ENCODE peak calls at places on chromosomes 13 and 19, in seven cellular contexts. One of them, this sample, is unnamed.

GRCh38 chr19:18117692-18118378 is 20.3 kb downstream of the MAST3 start:
- DNase-seq in transverse colon: peak; percentile 95
- DNase-seq in GM12892: peak; percentile 98
- DNase-seq in stomach: peak; percentile 95
- DNase-seq in SK-N-SH: peak; percentile 99
- DNase-seq in breast epithelium: peak; percentile 73
- DNase-seq in GM23338: peak; percentile 97
- DNase-seq in this sample: no peak

GRCh38 chr19:39818626-39819097 is 15.3 kb downstream of the DYRK1B start:
- DNase-seq in transverse colon: no peak
- DNase-seq in GM12892: peak; percentile 46
- DNase-seq in stomach: no peak
- DNase-seq in SK-N-SH: no peak
- DNase-seq in breast epithelium: no peak
- DNase-seq in GM23338: no peak
- DNase-seq in this sample: no peak

GRCh38 chr19:34172661-34173144 is 399 bp downstream of the LSM14A start:
- DNase-seq in transverse colon: peak; percentile 23
- DNase-seq in GM12892: peak; percentile 23
- DNase-seq in stomach: no peak
- DNase-seq in SK-N-SH: peak; percentile 70
- DNase-seq in breast epithelium: no peak
- DNase-seq in GM23338: no peak
- DNase-seq in this sample: no peak

GRCh38 chr13:18212873-18213272 is 968.8 kb downstream of the TUBA3C start:
- DNase-seq in transverse colon: no peak
- DNase-seq in GM12892: no peak
- DNase-seq in stomach: no peak
- DNase-seq in SK-N-SH: no peak
- DNase-seq in breast epithelium: no peak
- DNase-seq in GM23338: peak; percentile 13
- DNase-seq in this sample: no peak

GRCh38 chr19:41501854-41502253 is 58.9 kb downstream of the ERICH4 start:
- DNase-seq in transverse colon: no peak
- DNase-seq in GM12892: no peak
- DNase-seq in stomach: no peak
- DNase-seq in SK-N-SH: no peak
- DNase-seq in breast epithelium: no peak
- DNase-seq in GM23338: no peak
- DNase-seq in this sample: no peak

GRCh38 chr13:31610270-31610998 is 128.9 kb upstream of the RXFP2 start:
- DNase-seq in transverse colon: no peak
- DNase-seq in GM12892: no peak
- DNase-seq in stomach: no peak
- DNase-seq in SK-N-SH: no peak
- DNase-seq in breast epithelium: no peak
- DNase-seq in GM23338: no peak
- DNase-seq in this sample: no peak

GRCh38 chr13:43830481-43830873 is 43.7 kb upstream of the ENOX1 start:
- DNase-seq in transverse colon: no peak
- DNase-seq in GM12892: no peak
- DNase-seq in stomach: no peak
- DNase-seq in SK-N-SH: no peak
- DNase-seq in breast epithelium: no peak
- DNase-seq in GM23338: no peak
- DNase-seq in this sample: no peak

GRCh38 chr13:43041368-43041921 is 18.1 kb downstream of the DNAJC15 start:
- DNase-seq in transverse colon: no peak
- DNase-seq in GM12892: no peak
- DNase-seq in stomach: no peak
- DNase-seq in SK-N-SH: no peak
- DNase-seq in breast epithelium: no peak
- DNase-seq in GM23338: no peak
- DNase-seq in this sample: no peak

GRCh38 chr19:11963566-11964355 is 1.1 kb upstream of the ZNF763 start:
- DNase-seq in transverse colon: peak; percentile 82
- DNase-seq in GM12892: peak; percentile 49
- DNase-seq in stomach: peak; percentile 76
- DNase-seq in SK-N-SH: peak; percentile 81
- DNase-seq in breast epithelium: peak; percentile 79
- DNase-seq in GM23338: peak; percentile 93
- DNase-seq in this sample: no peak

GRCh38 chr19:18397242-18398202 is at the start of gene LRRC25:
- DNase-seq in transverse colon: no peak
- DNase-seq in GM12892: no peak
- DNase-seq in stomach: no peak
- DNase-seq in SK-N-SH: peak; percentile 63
- DNase-seq in breast epithelium: no peak
- DNase-seq in GM23338: peak; percentile 96
- DNase-seq in this sample: no peak

GRCh38 chr13:25872871-25873607 is 178.8 kb downstream of the SHISA2 start:
- DNase-seq in transverse colon: no peak
- DNase-seq in GM12892: no peak
- DNase-seq in stomach: no peak
- DNase-seq in SK-N-SH: no peak
- DNase-seq in breast epithelium: no peak
- DNase-seq in GM23338: no peak
- DNase-seq in this sample: no peak

GRCh38 chr19:872266-872951 is 12.9 kb downstream of the CFD start:
- DNase-seq in transverse colon: peak; percentile 92
- DNase-seq in GM12892: peak; percentile 97
- DNase-seq in stomach: peak; percentile 68
- DNase-seq in SK-N-SH: no peak
- DNase-seq in breast epithelium: no peak
- DNase-seq in GM23338: peak; percentile 82
- DNase-seq in this sample: no peak

GRCh38 chr19:55546822-55547614 is 1.7 kb upstream of the SBK3 start:
- DNase-seq in transverse colon: peak; percentile 55
- DNase-seq in GM12892: no peak
- DNase-seq in stomach: peak; percentile 81
- DNase-seq in SK-N-SH: no peak
- DNase-seq in breast epithelium: no peak
- DNase-seq in GM23338: peak; percentile 46
- DNase-seq in this sample: peak; percentile 53

GRCh38 chr13:45989607-45990006 is 62.9 kb downstream of the ZC3H13 start:
- DNase-seq in transverse colon: no peak
- DNase-seq in GM12892: no peak
- DNase-seq in stomach: no peak
- DNase-seq in SK-N-SH: no peak
- DNase-seq in breast epithelium: no peak
- DNase-seq in GM23338: no peak
- DNase-seq in this sample: no peak

GRCh38 chr19:18523841-18524240 is 2.0 kb upstream of the ELL start:
- DNase-seq in transverse colon: no peak
- DNase-seq in GM12892: no peak
- DNase-seq in stomach: no peak
- DNase-seq in SK-N-SH: no peak
- DNase-seq in breast epithelium: no peak
- DNase-seq in GM23338: peak; percentile 70
- DNase-seq in this sample: no peak

GRCh38 chr19:19372656-19373416 is 32.6 kb upstream of the GATAD2A start:
- DNase-seq in transverse colon: peak; percentile 86
- DNase-seq in GM12892: no peak
- DNase-seq in stomach: peak; percentile 74
- DNase-seq in SK-N-SH: no peak
- DNase-seq in breast epithelium: no peak
- DNase-seq in GM23338: peak; percentile 65
- DNase-seq in this sample: no peak

GRCh38 chr13:45362939-45363338 is 22.0 kb upstream of the TPT1 start:
- DNase-seq in transverse colon: no peak
- DNase-seq in GM12892: no peak
- DNase-seq in stomach: no peak
- DNase-seq in SK-N-SH: no peak
- DNase-seq in breast epithelium: peak; percentile 19
- DNase-seq in GM23338: peak; percentile 89
- DNase-seq in this sample: no peak

GRCh38 chr19:8473652-8474476 is 28.6 kb downstream of the PRAM1 start:
- DNase-seq in transverse colon: no peak
- DNase-seq in GM12892: no peak
- DNase-seq in stomach: no peak
- DNase-seq in SK-N-SH: no peak
- DNase-seq in breast epithelium: no peak
- DNase-seq in GM23338: no peak
- DNase-seq in this sample: no peak

GRCh38 chr19:14502334-14503092 is 6.6 kb upstream of the GIPC1 start:
- DNase-seq in transverse colon: no peak
- DNase-seq in GM12892: no peak
- DNase-seq in stomach: no peak
- DNase-seq in SK-N-SH: no peak
- DNase-seq in breast epithelium: no peak
- DNase-seq in GM23338: no peak
- DNase-seq in this sample: no peak

GRCh38 chr13:19345158-19345557 is 163.5 kb upstream of the TUBA3C start:
- DNase-seq in transverse colon: no peak
- DNase-seq in GM12892: no peak
- DNase-seq in stomach: no peak
- DNase-seq in SK-N-SH: no peak
- DNase-seq in breast epithelium: no peak
- DNase-seq in GM23338: no peak
- DNase-seq in this sample: no peak

GRCh38 chr19:57566396-57567256 is 7.0 kb upstream of the ZNF550 start:
- DNase-seq in transverse colon: no peak
- DNase-seq in GM12892: no peak
- DNase-seq in stomach: no peak
- DNase-seq in SK-N-SH: no peak
- DNase-seq in breast epithelium: no peak
- DNase-seq in GM23338: peak; percentile 60
- DNase-seq in this sample: no peak

GRCh38 chr13:56396318-56396717 is 744.4 kb upstream of the PRR20A start:
- DNase-seq in transverse colon: no peak
- DNase-seq in GM12892: no peak
- DNase-seq in stomach: no peak
- DNase-seq in SK-N-SH: no peak
- DNase-seq in breast epithelium: no peak
- DNase-seq in GM23338: peak; percentile 28
- DNase-seq in this sample: no peak

GRCh38 chr13:96822900-96823299 is 171.4 kb downstream of the OXGR1 start:
- DNase-seq in transverse colon: peak; percentile 25
- DNase-seq in GM12892: no peak
- DNase-seq in stomach: peak; percentile 49
- DNase-seq in SK-N-SH: peak; percentile 37
- DNase-seq in breast epithelium: no peak
- DNase-seq in GM23338: peak; percentile 70
- DNase-seq in this sample: no peak
- TF ChIP-seq POLR2AphosphoS5 in transverse colon: no peak
- TF ChIP-seq POLR2AphosphoS5 in GM12892: no peak
- TF ChIP-seq POLR2AphosphoS5 in stomach: no peak
- TF ChIP-seq POLR2AphosphoS5 in SK-N-SH: no peak
- TF ChIP-seq POLR2AphosphoS5 in breast epithelium: no peak
- TF ChIP-seq POLR2AphosphoS5 in GM23338: no peak
- TF ChIP-seq POLR2AphosphoS5 in this sample: no peak

GRCh38 chr13:114059946-114060860 is 72.2 kb downstream of the RASA3 start:
- DNase-seq in transverse colon: no peak
- DNase-seq in GM12892: no peak
- DNase-seq in stomach: no peak
- DNase-seq in SK-N-SH: no peak
- DNase-seq in breast epithelium: no peak
- DNase-seq in GM23338: no peak
- DNase-seq in this sample: no peak
- TF ChIP-seq POLR2AphosphoS5 in transverse colon: no peak
- TF ChIP-seq POLR2AphosphoS5 in GM12892: no peak
- TF ChIP-seq POLR2AphosphoS5 in stomach: no peak
- TF ChIP-seq POLR2AphosphoS5 in SK-N-SH: no peak
- TF ChIP-seq POLR2AphosphoS5 in breast epithelium: no peak
- TF ChIP-seq POLR2AphosphoS5 in GM23338: no peak
- TF ChIP-seq POLR2AphosphoS5 in this sample: no peak

GRCh38 chr13:99997702-99998219 is 16.2 kb downstream of the ZIC2 start:
- DNase-seq in transverse colon: no peak
- DNase-seq in GM12892: no peak
- DNase-seq in stomach: no peak
- DNase-seq in SK-N-SH: no peak
- DNase-seq in breast epithelium: no peak
- DNase-seq in GM23338: no peak
- DNase-seq in this sample: no peak

GRCh38 chr13:99993660-99994455 is 12.3 kb downstream of the ZIC2 start:
- DNase-seq in transverse colon: no peak
- DNase-seq in GM12892: no peak
- DNase-seq in stomach: no peak
- DNase-seq in SK-N-SH: no peak
- DNase-seq in breast epithelium: no peak
- DNase-seq in GM23338: peak; percentile 31
- DNase-seq in this sample: no peak

GRCh38 chr13:99995104-99995502 is 13.5 kb downstream of the ZIC2 start:
- DNase-seq in transverse colon: no peak
- DNase-seq in GM12892: no peak
- DNase-seq in stomach: no peak
- DNase-seq in SK-N-SH: no peak
- DNase-seq in breast epithelium: no peak
- DNase-seq in GM23338: no peak
- DNase-seq in this sample: no peak

GRCh38 chr13:99996177-99996705 is 14.7 kb downstream of the ZIC2 start:
- DNase-seq in transverse colon: no peak
- DNase-seq in GM12892: no peak
- DNase-seq in stomach: no peak
- DNase-seq in SK-N-SH: no peak
- DNase-seq in breast epithelium: no peak
- DNase-seq in GM23338: peak; percentile 24
- DNase-seq in this sample: no peak

GRCh38 chr13:99995503-99996176 is 14.1 kb downstream of the ZIC2 start:
- DNase-seq in transverse colon: no peak
- DNase-seq in GM12892: no peak
- DNase-seq in stomach: no peak
- DNase-seq in SK-N-SH: no peak
- DNase-seq in breast epithelium: no peak
- DNase-seq in GM23338: peak; percentile 74
- DNase-seq in this sample: no peak
- TF ChIP-seq POLR2AphosphoS5 in transverse colon: peak; percentile 82
- TF ChIP-seq POLR2AphosphoS5 in GM12892: no peak
- TF ChIP-seq POLR2AphosphoS5 in stomach: no peak
- TF ChIP-seq POLR2AphosphoS5 in SK-N-SH: peak; percentile 26
- TF ChIP-seq POLR2AphosphoS5 in breast epithelium: peak; percentile 10
- TF ChIP-seq POLR2AphosphoS5 in GM23338: no peak
- TF ChIP-seq POLR2AphosphoS5 in this sample: no peak

DNA sequence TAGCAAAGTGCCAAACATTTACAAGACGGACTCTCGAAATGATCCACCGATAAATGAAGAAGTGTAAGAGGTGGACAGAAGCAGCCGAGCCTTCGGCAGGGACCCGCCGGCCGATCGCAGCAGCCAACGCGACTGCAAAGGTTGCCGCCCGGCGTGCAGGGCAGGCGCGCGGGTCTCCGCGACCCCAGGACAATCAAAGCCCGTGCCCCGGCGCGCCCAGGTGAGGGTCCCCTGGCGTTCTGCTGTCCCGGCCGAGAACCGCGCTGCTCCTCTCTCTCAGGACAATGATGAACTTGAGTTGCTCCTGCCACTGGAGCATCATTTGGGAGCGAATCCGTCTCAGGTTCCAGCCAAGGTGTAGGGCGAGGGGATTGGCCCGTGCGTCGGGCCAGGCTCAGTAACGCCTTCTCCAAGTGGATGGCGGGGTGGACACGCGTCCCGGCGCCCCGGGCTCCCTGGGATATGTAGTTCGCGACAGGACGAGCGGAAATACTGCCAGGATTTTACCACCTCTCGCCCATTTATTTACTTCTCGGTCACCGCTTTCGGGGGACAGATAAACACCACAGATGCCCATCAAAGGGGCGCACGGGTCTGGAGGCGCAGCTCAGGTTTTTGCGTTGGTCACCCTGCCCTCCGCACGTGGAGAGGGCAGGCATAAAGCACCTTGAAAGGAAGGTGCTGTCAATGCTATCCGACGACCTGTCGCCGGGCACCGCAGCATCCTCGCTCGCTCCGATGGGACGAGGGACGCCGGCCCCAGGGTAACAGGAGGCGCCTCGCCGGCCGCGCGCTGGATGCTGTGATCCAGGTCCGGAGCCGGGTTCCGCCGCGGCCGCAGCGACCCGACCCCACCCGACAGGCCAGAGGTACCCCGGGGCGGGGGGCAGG is at the start of the genes BIVM and POGLUT2:
- DNase-seq in transverse colon: peak; percentile 91
- DNase-seq in GM12892: peak; percentile 85
- DNase-seq in stomach: peak; percentile 90
- DNase-seq in SK-N-SH: peak; percentile 98
- DNase-seq in breast epithelium: peak; percentile 92
- DNase-seq in GM23338: peak; percentile 98
- DNase-seq in this sample: peak; percentile 52
- TF ChIP-seq POLR2AphosphoS5 in transverse colon: peak; percentile 27
- TF ChIP-seq POLR2AphosphoS5 in GM12892: peak; percentile 49
- TF ChIP-seq POLR2AphosphoS5 in stomach: no peak
- TF ChIP-seq POLR2AphosphoS5 in SK-N-SH: peak; percentile 69
- TF ChIP-seq POLR2AphosphoS5 in breast epithelium: peak; percentile 24
- TF ChIP-seq POLR2AphosphoS5 in GM23338: peak; percentile 87
- TF ChIP-seq POLR2AphosphoS5 in this sample: no peak